ENCODE peak calls at places on chromosomes 7 and 10, in six cellular contexts. P is H1, D is HCT116, H is K562, J is HepG2, V is GM12878. C is an unnamed sample.

GRCh38 chr7:36794689-36795088 is 70.4 kb upstream of the AOAH start:
- DNase-seq in D (no peak), V (no peak), P (no peak), H (no peak), J (peak; percentile 52), C (no peak)

GRCh38 chr10:43218206-43218950 is 48.5 kb downstream of the RASGEF1A start:
- DNase-seq in D (no peak), V (no peak), H (no peak), J (no peak), P (no peak), C (no peak)

GRCh38 chr7:134014935-134015334 is 112.2 kb upstream of the LRGUK start:
- DNase-seq in D (no peak), P (no peak), J (no peak), H (no peak), V (no peak), C (no peak)

GRCh38 chr10:79241629-79241989 is 105.7 kb upstream of the PPIF start:
- DNase-seq in V (no peak), H (no peak), P (no peak), J (no peak), D (no peak), C (no peak)

GRCh38 chr10:126062132-126063032 is 166.0 kb downstream of the FANK1 start:
- DNase-seq in J (no peak), V (no peak), H (no peak), D (peak; percentile 82), P (no peak), C (no peak)

GRCh38 chr7:71131256-71131752 is 640 bp upstream of the GALNT17 start:
- DNase-seq in D (no peak), P (peak; percentile 87), J (no peak), V (no peak), H (no peak), C (peak; percentile 40)

GRCh38 chr7:50329775-50330174 is 25.3 kb downstream of the IKZF1 start:
- DNase-seq in H (no peak), V (no peak), J (no peak), D (no peak), P (no peak), C (no peak)

GRCh38 chr10:89738551-89739209 is 37.3 kb downstream of the KIF20B start:
- DNase-seq in V (peak; percentile 55), J (no peak), P (no peak), H (no peak), D (no peak), C (no peak)

GRCh38 chr10:122327237-122328206 is 47.0 kb upstream of the PLEKHA1 start:
- DNase-seq in D (no peak), V (no peak), J (no peak), H (no peak), P (no peak), C (no peak)

GRCh38 chr7:54837167-54837566 is 78.2 kb upstream of the SEC61G start:
- DNase-seq in D (no peak), V (no peak), J (no peak), P (no peak), H (no peak), C (no peak)

GRCh38 chr7:93011351-93012294 is 106.2 kb downstream of the SAMD9 start:
- DNase-seq in H (no peak), D (no peak), V (no peak), P (no peak), J (no peak), C (no peak)

GRCh38 chr7:13792208-13792607 is 197.3 kb downstream of the ETV1 start:
- DNase-seq in J (no peak), P (no peak), D (no peak), H (no peak), V (no peak), C (no peak)

GRCh38 chr10:5965266-5965665 is 12.1 kb downstream of the IL15RA start:
- DNase-seq in H (no peak), P (peak; percentile 35), J (no peak), D (no peak), V (no peak), C (no peak)

GRCh38 chr10:1198453-1199344 is 142.5 kb downstream of the WDR37 start:
- DNase-seq in J (no peak), P (peak; percentile 62), V (no peak), D (no peak), H (no peak), C (no peak)

GRCh38 chr7:129657363-129657762 is 45.8 kb downstream of the NRF1 start:
- DNase-seq in P (no peak), V (no peak), J (no peak), D (no peak), H (peak; percentile 32), C (no peak)

DNA sequence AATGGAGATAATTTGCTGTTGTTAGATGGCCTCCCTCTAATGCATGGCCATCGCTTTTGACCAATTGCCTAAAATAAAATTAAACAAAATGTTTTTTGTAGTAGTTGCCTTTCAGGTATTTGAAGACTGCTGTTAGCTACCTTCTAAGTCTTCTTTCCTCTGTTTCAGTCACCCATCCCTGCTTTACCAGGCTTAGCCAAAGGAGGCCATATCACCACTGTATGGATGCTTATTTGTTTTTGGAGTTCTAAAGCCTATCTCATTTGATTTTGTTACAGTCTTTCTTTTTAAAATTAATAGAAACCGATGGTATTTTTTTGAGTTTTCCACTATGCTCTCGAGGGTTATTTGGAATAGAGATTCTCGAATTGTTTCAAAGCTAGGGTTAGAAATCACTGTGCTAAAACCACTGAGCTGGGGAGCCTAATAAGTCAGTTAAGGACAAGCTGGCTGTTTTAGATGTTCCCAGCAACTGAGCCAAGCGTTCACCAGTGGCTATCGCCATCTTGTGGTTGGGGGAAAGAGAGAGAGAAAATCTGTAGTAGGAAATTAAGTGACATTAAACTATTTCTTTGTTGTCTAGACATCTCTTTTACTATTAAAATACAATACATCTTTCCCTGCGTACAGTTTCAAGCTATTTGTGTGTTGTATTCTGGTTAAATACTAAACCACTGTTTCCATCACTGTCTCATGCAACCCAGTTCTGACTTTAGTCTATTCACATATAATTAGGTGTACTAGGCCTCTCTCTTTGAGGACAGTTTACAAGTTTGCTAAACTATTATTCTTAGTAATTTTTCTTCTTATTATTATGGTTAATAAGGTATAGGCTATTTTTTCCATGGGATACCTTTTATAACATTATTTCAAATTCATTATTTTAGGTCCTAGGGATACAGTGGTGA is 52.2 kb downstream of the GPR158 start:
- DNase-seq in V (peak; percentile 4), J (peak; percentile 21), D (peak; percentile 48), H (peak; percentile 8), P (no peak), C (peak; percentile 44)
- TF ChIP-seq YY1 in V (no peak), J (no peak), D (no peak), H (no peak), P (no peak), C (no peak)

DNA sequence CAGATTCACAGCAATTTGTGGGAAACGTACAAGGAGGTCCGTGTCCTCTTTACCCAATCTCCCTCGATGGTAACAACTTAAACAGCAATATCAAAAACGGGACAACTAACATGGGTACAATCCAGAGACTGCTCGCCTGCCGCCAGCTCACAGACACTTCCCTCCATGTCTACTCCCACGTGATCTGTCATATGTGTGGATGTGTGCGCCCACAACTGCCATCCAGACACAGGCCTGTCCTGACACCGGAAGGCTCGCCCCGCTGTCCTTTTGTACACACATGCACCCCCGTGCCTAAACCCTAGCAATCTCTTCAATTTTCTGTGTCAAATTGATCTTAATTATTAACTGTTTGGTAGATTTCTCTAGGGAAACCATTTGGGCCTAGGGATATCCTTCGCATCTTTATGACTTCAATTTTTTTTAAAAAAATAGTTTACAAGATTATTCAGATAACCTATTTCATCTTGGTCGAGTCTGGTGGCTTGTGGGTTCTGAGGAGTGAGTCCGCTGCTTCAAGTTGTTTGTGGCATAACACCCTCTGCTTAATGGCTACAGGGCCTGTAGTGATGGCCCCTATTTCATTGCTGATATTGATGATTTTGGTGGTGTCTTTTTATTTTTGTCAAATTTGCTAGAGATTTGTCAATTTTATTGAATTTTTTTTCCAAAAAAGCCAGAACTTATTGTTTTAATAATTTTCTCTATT is 260.6 kb downstream of the MAD1L1 start:
- DNase-seq in J (no peak), H (no peak), V (no peak), D (no peak), P (no peak), C (no peak)
- TF ChIP-seq ZNF274 in J (no peak), H (no peak), V (no peak), D (no peak), P (no peak), C (no peak)

DNA sequence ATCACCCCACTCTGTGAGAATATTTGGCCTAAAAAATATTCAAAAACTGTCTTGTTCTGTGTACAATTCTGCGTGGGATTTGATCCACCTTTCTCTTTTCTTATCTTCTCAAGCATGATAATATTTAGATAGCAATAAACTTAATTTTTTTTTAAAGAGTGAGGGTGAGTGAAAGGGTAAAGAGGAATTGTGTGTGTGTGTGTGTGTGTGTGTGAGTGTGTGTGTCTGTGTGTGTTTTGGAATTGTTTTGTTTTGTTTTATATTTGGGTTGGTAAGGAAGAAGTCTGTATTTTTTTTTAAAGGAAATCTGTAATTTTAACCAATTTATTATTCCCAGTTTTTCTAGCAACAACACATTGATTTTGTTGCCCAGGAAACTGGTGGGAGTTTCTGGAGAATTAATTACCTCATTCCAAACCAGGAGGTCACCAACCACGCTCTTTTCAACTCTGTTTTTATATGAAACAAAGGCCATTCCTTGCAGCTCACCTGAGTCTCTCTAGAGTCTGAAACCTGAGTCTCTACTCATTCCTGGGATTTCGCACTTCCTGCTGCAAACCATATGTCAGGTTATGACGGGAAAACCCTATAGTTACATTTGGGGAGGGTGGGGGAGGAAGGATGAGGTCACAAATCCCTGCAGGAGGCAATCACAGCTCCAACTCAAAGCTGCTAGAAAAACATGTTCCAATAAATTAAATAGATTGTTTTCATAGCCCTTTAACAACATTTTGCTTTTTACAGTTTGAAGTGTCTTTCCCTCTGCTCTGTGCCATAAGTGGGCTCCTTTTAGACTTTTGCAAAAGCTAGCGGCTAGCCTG is 38.1 kb upstream of the XPNPEP1 start:
- DNase-seq in P (no peak), J (no peak), V (no peak), D (no peak), H (no peak), C (no peak)
- TF ChIP-seq YY1 in P (no peak), J (no peak), V (no peak), D (no peak), H (no peak), C (no peak)

GRCh38 chr7:141562543-141562942 is 11.3 kb downstream of the AGK start:
- DNase-seq in J (no peak), H (no peak), D (no peak), V (no peak), P (no peak), C (no peak)

GRCh38 chr7:141557360-141557759 is 6.2 kb downstream of the AGK start:
- DNase-seq in D (no peak), P (no peak), H (no peak), J (no peak), V (no peak), C (no peak)

GRCh38 chr7:141562036-141562435 is 10.8 kb downstream of the AGK start:
- DNase-seq in D (no peak), P (no peak), H (no peak), V (no peak), J (no peak), C (no peak)

GRCh38 chr7:141562972-141563371 is 11.8 kb downstream of the AGK start:
- DNase-seq in P (no peak), J (no peak), H (no peak), V (no peak), D (no peak), C (no peak)

DNA sequence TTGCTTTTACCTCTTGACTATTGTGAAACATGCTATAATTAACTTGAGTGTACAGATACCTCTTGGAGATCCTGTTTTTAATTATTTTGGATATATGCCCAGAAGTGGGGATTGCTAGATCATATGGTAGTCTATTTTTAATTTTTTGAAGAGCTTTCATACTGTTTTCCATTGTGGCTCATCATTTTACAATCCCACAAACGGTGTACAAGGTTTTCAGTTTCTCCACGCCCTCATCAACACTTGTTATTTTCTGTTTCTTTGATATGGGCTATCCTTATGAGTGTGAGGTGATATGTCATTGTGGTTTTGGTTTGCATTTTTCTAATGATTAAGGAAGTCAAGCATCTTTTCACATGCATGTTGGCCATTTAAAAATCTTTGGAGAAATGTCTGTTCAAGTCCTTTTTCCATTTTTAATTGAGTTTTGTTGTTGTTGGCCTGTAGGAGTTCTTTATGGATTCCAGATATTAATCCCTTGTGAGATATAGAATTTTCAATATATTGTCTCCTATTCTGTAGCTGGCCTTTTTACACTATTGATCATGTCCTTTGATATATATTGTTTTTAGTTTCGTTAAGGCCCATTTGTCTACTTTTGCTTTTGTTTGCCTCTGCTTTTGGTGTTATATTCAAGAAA is 7.5 kb downstream of the AGK start:
- DNase-seq in D (no peak), P (no peak), V (peak; percentile 69), H (no peak), J (no peak), C (no peak)
- TF ChIP-seq ZNF274 in D (no peak), P (no peak), V (no peak), H (no peak), J (no peak), C (no peak)